ENCODE peak calls at places on chromosomes 3 and 15, in five cellular contexts. U is esophagus squamous epithelium, S is stomach, L is mesendoderm, I is tibial artery. F is an unnamed sample.

GRCh38 chr3:38054166-38054991 is 15.4 kb downstream of the DLEC1 start:
- DNase-seq in S (no peak), I (no peak), L (no peak), U (no peak), F (no peak)

GRCh38 chr3:187406927-187407326 is 38.7 kb downstream of the RTP4 start:
- DNase-seq in L (no peak), U (no peak), I (no peak), S (no peak), F (peak; percentile 11)

GRCh38 chr3:49153349-49153912 is 12.7 kb downstream of the CCDC71 start:
- DNase-seq in U (no peak), L (no peak), S (no peak), I (no peak), F (no peak)

GRCh38 chr3:116474356-116475200 is 29.3 kb upstream of the LSAMP start:
- DNase-seq in I (no peak), L (no peak), U (no peak), S (no peak), F (no peak)

GRCh38 chr3:178982138-178982537 is 89.5 kb downstream of the ZMAT3 start:
- DNase-seq in S (no peak), I (no peak), L (no peak), U (no peak), F (no peak)

GRCh38 chr3:71885001-71885400 is 100.1 kb upstream of the PROK2 start:
- DNase-seq in U (no peak), L (peak; percentile 72), I (no peak), S (no peak), F (no peak)

GRCh38 chr15:76073554-76073953 is 13.8 kb downstream of the TMEM266 start:
- DNase-seq in U (no peak), S (no peak), I (no peak), L (no peak), F (no peak)

GRCh38 chr15:58404020-58404419 is 27.8 kb upstream of the LIPC start:
- DNase-seq in L (no peak), U (no peak), I (no peak), S (no peak), F (no peak)

GRCh38 chr3:196159952-196160804 is 51.0 kb downstream of the ZDHHC19 start:
- DNase-seq in L (no peak), S (peak; percentile 74), U (peak; percentile 17), I (peak; percentile 68), F (no peak)

GRCh38 chr15:67746022-67746421 is 79.3 kb upstream of the SKOR1 start:
- DNase-seq in L (no peak), U (no peak), S (no peak), I (no peak), F (no peak)

GRCh38 chr3:50392101-50392715 is 32.9 kb upstream of the TMEM115 start:
- DNase-seq in I (no peak), U (no peak), S (no peak), L (no peak), F (no peak)

GRCh38 chr3:50390523-50391177 is 31.3 kb upstream of the TMEM115 start:
- DNase-seq in L (no peak), S (peak; percentile 77), I (peak; percentile 77), U (no peak), F (peak; percentile 89)

GRCh38 chr3:50389368-50389767 is 30.0 kb upstream of the TMEM115 start:
- DNase-seq in L (no peak), I (no peak), U (no peak), S (no peak), F (no peak)

GRCh38 chr3:50396502-50396901 is 37.2 kb upstream of the TMEM115 start:
- DNase-seq in L (no peak), U (no peak), S (peak; percentile 27), I (no peak), F (no peak)

DNA sequence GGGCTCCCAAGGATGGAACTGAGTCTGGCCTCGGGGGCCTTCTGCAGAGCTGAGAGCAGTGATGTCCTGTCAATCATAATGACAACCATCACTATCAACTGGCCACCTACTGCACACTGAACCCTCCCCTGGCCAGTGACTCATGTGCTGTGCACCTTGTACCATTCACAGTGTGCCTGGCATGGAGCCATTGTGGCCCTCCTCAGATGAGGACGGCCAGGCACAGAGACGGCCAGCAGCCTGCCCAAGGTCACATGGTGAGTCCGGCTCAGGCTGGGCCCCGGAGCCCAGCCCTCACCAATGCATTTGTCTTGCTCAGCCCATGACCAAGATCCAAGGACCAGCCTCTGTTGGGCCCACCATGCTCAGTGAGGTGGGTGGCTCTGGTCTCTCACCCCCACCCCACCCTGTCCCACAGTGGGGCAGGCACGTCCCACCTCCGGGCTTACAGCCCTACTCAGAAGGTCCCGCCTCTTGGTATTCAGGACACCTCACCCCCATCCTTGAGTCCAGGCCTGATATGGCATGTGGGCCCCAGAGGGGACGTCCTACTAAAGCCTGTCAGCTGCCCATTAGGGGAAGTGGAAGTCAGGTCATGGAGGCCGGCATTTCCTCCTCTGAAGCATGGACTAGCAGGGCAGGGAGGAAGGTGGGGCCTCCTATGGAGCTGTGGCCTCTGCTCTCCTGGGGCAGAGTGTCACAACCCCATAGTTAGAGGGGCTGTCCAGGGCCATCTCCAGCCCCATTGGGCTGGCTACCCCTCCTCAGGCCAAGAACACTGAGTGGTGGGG is 35.9 kb upstream of the TMEM115 start:
- DNase-seq in S (peak; percentile 42), I (no peak), L (no peak), U (no peak), F (no peak)
- H3K27ac ChIP-seq in S (no peak overlapping the region), I (no peak overlapping the region), L (no peak overlapping the region), U (no peak overlapping the region), F (no peak overlapping the region)

GRCh38 chr3:45640724-45641361 is 46.3 kb downstream of the LIMD1 start:
- DNase-seq in I (no peak), S (no peak), U (no peak), L (no peak), F (no peak)

GRCh38 chr3:45642731-45643152 is 46.5 kb upstream of the SACM1L start:
- DNase-seq in L (no peak), I (no peak), U (no peak), S (no peak), F (no peak)

GRCh38 chr3:45639044-45639392 is 44.5 kb downstream of the LIMD1 start:
- DNase-seq in L (no peak), S (no peak), U (no peak), I (no peak), F (no peak)

GRCh38 chr3:45638299-45639043 is 43.9 kb downstream of the LIMD1 start:
- DNase-seq in S (no peak), U (no peak), I (no peak), L (no peak), F (no peak)

GRCh38 chr3:45640091-45640507 is 45.5 kb downstream of the LIMD1 start:
- DNase-seq in U (no peak), L (no peak), S (no peak), I (no peak), F (no peak)
- H3K4me1 ChIP-seq in U (peaks cover 61% of the 10 kb centered on the region), L (peaks cover 6% of the 10 kb centered on the region), S (peaks cover 60% of the 10 kb centered on the region), I (peaks cover 32% of the 10 kb centered on the region), F (no peaks in the 10 kb centered on the region)

GRCh38 chr3:29763115-29763514 is 482.2 kb downstream of the RBMS3 start:
- DNase-seq in U (no peak), I (no peak), S (no peak), L (no peak), F (no peak)

GRCh38 chr3:29759021-29759359 is 478.1 kb downstream of the RBMS3 start:
- DNase-seq in U (no peak), L (no peak), I (no peak), S (no peak), F (no peak)

GRCh38 chr3:29757054-29757777 is 476.3 kb downstream of the RBMS3 start:
- DNase-seq in L (peak; percentile 20), I (no peak), S (peak; percentile 66), U (no peak), F (no peak)

GRCh38 chr3:29758108-29759020 is 477.5 kb downstream of the RBMS3 start:
- DNase-seq in U (no peak), L (no peak), I (no peak), S (no peak), F (no peak)

GRCh38 chr3:29759443-29760033 is 478.7 kb downstream of the RBMS3 start:
- DNase-seq in L (no peak), U (no peak), I (no peak), S (no peak), F (peak; percentile 28)
- H3K27ac ChIP-seq in L (no peak overlapping the region), U (peak overlapping the region; percentile 67), I (peak overlapping the region; percentile 61), S (peak overlapping the region; percentile 74), F (peak overlapping the region; percentile 98)

GRCh38 chr3:111874177-111874820 is 15.2 kb downstream of the PHLDB2 start:
- DNase-seq in L (peak; percentile 76), I (no peak), S (no peak), U (no peak), F (no peak)
- H3K4me1 ChIP-seq in L (peaks cover 11% of the 10 kb centered on the region), I (peaks cover 39% of the 10 kb centered on the region), S (no peaks in the 10 kb centered on the region), U (peaks cover 37% of the 10 kb centered on the region), F (peaks cover 9% of the 10 kb centered on the region)

DNA sequence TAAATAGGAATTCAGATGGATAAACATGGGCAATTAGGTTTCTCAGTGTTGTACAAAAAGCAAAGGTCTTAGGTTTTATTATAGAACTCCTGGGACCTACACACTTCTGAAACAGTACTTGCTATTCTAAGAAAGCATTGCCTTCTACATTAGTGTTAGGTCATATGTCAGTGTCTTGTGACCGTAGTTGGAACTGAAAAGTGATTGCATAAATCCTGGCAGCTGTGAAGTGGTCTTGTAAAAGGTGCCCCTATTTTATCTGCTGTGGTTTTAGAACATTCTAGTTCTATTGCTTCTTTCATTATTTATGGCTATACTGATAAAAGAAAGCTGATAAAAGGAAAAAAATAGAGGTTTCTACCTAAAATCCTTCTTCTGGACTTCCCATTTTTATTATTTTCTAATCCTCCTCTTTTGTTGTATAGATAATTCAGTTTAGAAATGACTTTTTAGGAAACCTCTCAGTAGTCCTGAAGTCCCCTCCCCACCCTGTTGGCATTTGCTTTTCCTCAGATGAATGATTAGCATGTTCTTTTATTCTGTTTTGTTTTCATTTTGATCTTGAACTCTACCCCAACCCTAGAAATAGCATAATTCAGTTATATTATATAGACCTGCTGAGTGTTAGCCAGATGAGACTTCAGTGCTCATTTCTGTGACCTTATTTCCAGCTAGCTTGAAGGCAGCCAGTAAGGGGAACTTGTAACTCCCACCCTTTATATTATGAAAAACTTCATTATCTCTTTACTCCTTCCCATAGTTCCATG is 41.0 kb downstream of the SNRK start:
- DNase-seq in I (no peak), S (no peak), L (no peak), U (no peak), F (no peak)
- H3K27ac ChIP-seq in I (peak overlapping the region; percentile 54), S (peak overlapping the region; percentile 50), L (no peak overlapping the region), U (peak overlapping the region; percentile 48), F (no peak overlapping the region)